ENCODE peak calls at places on chromosome X, in five cellular contexts. Y is NCI-H82, T is T-helper 9 cell, P is fibroblast of lung, U is mucosa of gallbladder. K is an unnamed sample.
A peak's percentile ranks its signal among the peaks of the same experiment; 100 is the strongest.

GRCh38 chrX:2469196-2469685 is 31.5 kb downstream of the DHRSX start:
- DNase-seq in P (no peak), U (no peak), T (no peak), Y (no peak), K (no peak)

GRCh38 chrX:43860646-43861370 is 21.4 kb downstream of the MAOB start:
- DNase-seq in Y (no peak), U (peak; percentile 67), P (peak; percentile 16), T (no peak), K (no peak)

GRCh38 chrX:10617964-10618342 is 2.4 kb downstream of the MID1 start:
- DNase-seq in P (no peak), Y (peak; percentile 69), U (no peak), T (no peak), K (no peak)

GRCh38 chrX:107565916-107566602 is 62.3 kb upstream of the PRPS1 start:
- DNase-seq in U (peak; percentile 11), Y (peak; percentile 65), P (no peak), T (no peak), K (peak; percentile 43)

GRCh38 chrX:152896450-152896849 is 1.4 kb upstream of the ZNF185 start:
- DNase-seq in T (no peak), P (no peak), U (no peak), Y (no peak), K (no peak)

GRCh38 chrX:28552882-28553829 is 34.1 kb upstream of the IL1RAPL1 start:
- DNase-seq in Y (no peak), P (no peak), U (no peak), T (no peak), K (no peak)

GRCh38 chrX:68273887-68274286 is 159.4 kb downstream of the OPHN1 start:
- DNase-seq in U (no peak), P (no peak), T (no peak), Y (peak; percentile 1), K (no peak)

GRCh38 chrX:20513185-20513584 is 246.5 kb upstream of the RPS6KA3 start:
- DNase-seq in U (no peak), P (no peak), Y (no peak), T (no peak), K (no peak)

GRCh38 chrX:11049976-11050375 is 61.2 kb upstream of the HCCS start:
- DNase-seq in Y (no peak), T (no peak), P (no peak), U (no peak), K (no peak)

GRCh38 chrX:43813898-43814297 is 68.4 kb downstream of the MAOB start:
- DNase-seq in P (peak; percentile 29), Y (peak; percentile 29), T (no peak), U (peak; percentile 10), K (peak; percentile 33)

GRCh38 chrX:110180928-110181310 is 137.0 kb downstream of the AMMECR1 start:
- DNase-seq in U (no peak), T (no peak), Y (peak; percentile 57), P (peak; percentile 22), K (no peak)

GRCh38 chrX:152635941-152636340 is 1.8 kb upstream of the GABRQ start:
- DNase-seq in U (peak; percentile 15), P (peak; percentile 61), T (no peak), Y (peak; percentile 80), K (peak; percentile 75)